ENCODE peak calls at places on chromosomes 4 and X, in five cellular contexts. P is ELR; E is stimulated activated CD8-positive, alpha-beta memory T cell treated with anti-CD3 and anti-CD28 coated beads, Interleukin-7, amount 100 ng/mL, for 24 hours; D is effector memory CD4-positive, alpha-beta T cell; R is left cardiac atrium. W is an unnamed sample.

GRCh38 chr4:122403860-122404259 is 25.0 kb downstream of the ADAD1 start:
- DNase-seq in R (no peak), E (no peak), D (no peak), P (no peak), W (no peak)

GRCh38 chr4:175066923-175067627 is 148.9 kb downstream of the ADAM29 start:
- DNase-seq in D (no peak), E (no peak), R (no peak), P (peak), W (no peak)

GRCh38 chr4:98867648-98868047 is 61.3 kb downstream of the EIF4E start:
- DNase-seq in P (no peak), R (no peak), E (no peak), D (no peak), W (no peak)

GRCh38 chr4:58688603-58689002 is 1578.4 kb upstream of the IGFBP7 start:
- DNase-seq in R (no peak), P (no peak), E (no peak), D (no peak), W (no peak)

GRCh38 chrX:925652-926061 is 286.8 kb downstream of the CRLF2 start:
- DNase-seq in P (no peak), D (no peak), R (no peak), E (no peak), W (no peak)

GRCh38 chrX:108307408-108308085 is 130.7 kb downstream of the COL4A6 start:
- DNase-seq in P (no peak), R (peak), E (no peak), D (no peak), W (peak)

GRCh38 chrX:111823068-111823467 is 52.9 kb upstream of the TRPC5OS start:
- DNase-seq in P (peak), R (no peak), D (no peak), E (no peak), W (peak)

GRCh38 chr4:48375651-48376291 is 34.4 kb downstream of the SLAIN2 start:
- DNase-seq in E (no peak), D (no peak), P (peak), R (no peak), W (peak)

GRCh38 chr4:101977096-101977495 is 186.6 kb downstream of the BANK1 start:
- DNase-seq in D (no peak), P (peak), R (peak), E (no peak), W (peak)